ENCODE peak calls at places on chromosome 14, in four cellular contexts. V is WTC11, B is K562, T is HepG2. Y is an unnamed sample.

GRCh38 chr14:32826404-32827082 is 112.1 kb upstream of the NPAS3 start:
- DNase-seq in T (no peak), B (no peak), V (peak; percentile 17), Y (no peak)

GRCh38 chr14:77099425-77100167 is 1.5 kb downstream of the CIPC start:
- DNase-seq in B (no peak), T (no peak), V (no peak), Y (no peak)

GRCh38 chr14:63986789-63987533 is 134.2 kb downstream of the SYNE2 start:
- DNase-seq in T (no peak), V (no peak), B (no peak), Y (no peak)

GRCh38 chr14:94636744-94637412 is 24.7 kb downstream of the SERPINA3 start:
- DNase-seq in T (peak; percentile 80), B (no peak), V (no peak), Y (no peak)

GRCh38 chr14:92280554-92281262 is 42.3 kb upstream of the SLC24A4 start:
- DNase-seq in V (no peak), T (no peak), B (no peak), Y (no peak)

GRCh38 chr14:67636361-67636919 is 16.7 kb downstream of the ARG2 start:
- DNase-seq in T (no peak), V (no peak), B (peak; percentile 50), Y (no peak)

GRCh38 chr14:55302770-55303472 is 31.7 kb downstream of the FBXO34 start:
- DNase-seq in V (no peak), B (no peak), T (no peak), Y (no peak)

GRCh38 chr14:59870277-59871165 is at the start of gene RTN1:
- DNase-seq in B (peak; percentile 7), T (no peak), V (peak; percentile 71), Y (peak; percentile 30)

GRCh38 chr14:71116206-71117122 is 209.2 kb downstream of the PCNX1 start:
- DNase-seq in V (no peak), T (peak; percentile 85), B (no peak), Y (no peak)

GRCh38 chr14:57057803-57058202 is 210.9 kb downstream of the EXOC5 start:
- DNase-seq in T (no peak), B (no peak), V (no peak), Y (no peak)

GRCh38 chr14:91368681-91369416 is 48.8 kb downstream of the CCDC88C start:
- DNase-seq in V (no peak), B (no peak), T (no peak), Y (no peak)

GRCh38 chr14:100972134-100972905 is 68.8 kb upstream of the RTL1 start:
- DNase-seq in V (no peak), B (no peak), T (no peak), Y (no peak)

GRCh38 chr14:105251920-105252319 is 3.6 kb downstream of the BTBD6 start:
- DNase-seq in V (no peak), T (no peak), B (no peak), Y (no peak)

GRCh38 chr14:54787263-54787662 is 115.4 kb downstream of the GCH1 start:
- DNase-seq in T (no peak), B (no peak), V (no peak), Y (no peak)

GRCh38 chr14:56004807-56005579 is 113.2 kb upstream of the PELI2 start:
- DNase-seq in T (no peak), V (no peak), B (no peak), Y (peak; percentile 69)

GRCh38 chr14:95096476-95096875 is 60.9 kb downstream of the DICER1 start:
- DNase-seq in T (no peak), V (no peak), B (no peak), Y (no peak)

GRCh38 chr14:22427771-22428228 is 161.2 kb downstream of the DAD1 start:
- DNase-seq in B (no peak), V (no peak), T (peak; percentile 81), Y (peak; percentile 14)

GRCh38 chr14:89308232-89308959 is 108.6 kb downstream of the FOXN3 start:
- DNase-seq in V (no peak), T (no peak), B (no peak), Y (no peak)

GRCh38 chr14:37594916-37595808 is at the start of the genes FOXA1 and TTC6:
- DNase-seq in T (peak; percentile 96), V (peak; percentile 64), B (peak; percentile 58), Y (peak; percentile 83)

GRCh38 chr14:66496911-66497310 is 10.7 kb downstream of the CCDC196 start:
- DNase-seq in B (no peak), T (no peak), V (no peak), Y (no peak)

GRCh38 chr14:94079891-94080605 is 954 bp downstream of the DDX24 start:
- DNase-seq in T (peak; percentile 11), B (no peak), V (no peak), Y (no peak)

GRCh38 chr14:78836777-78837176 is 666.6 kb downstream of the NRXN3 start:
- DNase-seq in T (peak; percentile 37), V (peak; percentile 78), B (peak; percentile 41), Y (peak; percentile 76)

GRCh38 chr14:68695326-68695768 is 97.5 kb downstream of the ZFP36L1 start:
- DNase-seq in V (no peak), T (peak; percentile 43), B (no peak), Y (peak; percentile 97)

GRCh38 chr14:38391334-38391733 is 135.4 kb upstream of the CLEC14A start:
- DNase-seq in T (no peak), V (no peak), B (no peak), Y (no peak)

GRCh38 chr14:72543325-72543724 is 350.6 kb downstream of the DPF3 start:
- DNase-seq in T (no peak), B (no peak), V (no peak), Y (no peak)

GRCh38 chr14:61695695-61696527 is 598 bp downstream of the HIF1A start:
- DNase-seq in V (peak; percentile 66), T (peak; percentile 45), B (peak; percentile 38), Y (peak; percentile 71)

GRCh38 chr14:26173581-26173980 is 424.3 kb downstream of the NOVA1 start:
- DNase-seq in V (no peak), T (no peak), B (no peak), Y (no peak)

GRCh38 chr14:69043007-69043444 is 63.9 kb upstream of the ACTN1 start:
- DNase-seq in B (no peak), T (no peak), V (no peak), Y (no peak)

GRCh38 chr14:23284654-23285529 is 1.0 kb downstream of the HOMEZ start:
- DNase-seq in T (peak; percentile 39), B (no peak), V (no peak), Y (no peak)

GRCh38 chr14:100375273-100375962 is 52.3 kb downstream of the SLC25A47 start:
- DNase-seq in V (peak; percentile 65), T (peak; percentile 20), B (peak; percentile 57), Y (peak; percentile 64)

DNA sequence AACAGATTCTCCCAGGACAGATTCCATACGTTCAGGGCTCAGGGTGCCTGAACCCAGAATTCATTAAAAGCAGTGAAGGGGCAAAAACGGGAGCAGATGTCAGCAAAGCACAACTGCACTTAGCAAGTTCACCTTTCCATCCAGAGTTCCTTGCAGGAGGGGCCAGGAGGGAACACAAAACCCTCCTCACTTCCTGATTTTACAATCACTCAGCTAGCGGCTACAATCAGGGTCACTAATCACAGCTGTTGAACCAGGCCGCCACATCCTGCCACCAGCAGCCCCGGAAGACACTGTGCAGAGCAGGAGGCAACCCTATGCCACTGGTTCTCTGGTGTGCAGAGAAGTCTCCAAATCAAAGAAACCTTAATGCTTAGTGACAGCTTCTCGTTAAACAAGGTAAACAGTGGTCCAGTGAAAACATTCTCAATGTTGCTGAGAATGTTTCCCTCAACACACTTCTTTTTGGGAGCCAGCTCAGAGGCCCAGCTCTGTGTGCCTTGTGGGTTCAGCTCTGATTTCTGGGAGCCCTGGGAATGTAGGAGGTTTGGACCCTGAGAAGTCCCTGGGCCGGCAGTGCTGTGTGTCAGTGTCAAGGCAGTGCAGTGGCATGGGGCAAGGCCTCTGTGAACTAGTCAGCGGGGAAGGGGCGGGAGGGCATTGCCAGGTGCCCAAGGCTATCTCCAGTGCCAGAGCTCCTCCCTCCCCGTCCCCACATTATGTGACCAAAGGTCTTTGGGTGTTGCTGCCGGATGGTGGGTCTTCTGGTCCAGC is 54.5 kb downstream of the VCPKMT start:
- DNase-seq in V (no peak), B (no peak), T (peak; percentile 76), Y (no peak)
- TF ChIP-seq ESRRA in V (no peak), B (no peak), T (no peak), Y (no peak)

DNA sequence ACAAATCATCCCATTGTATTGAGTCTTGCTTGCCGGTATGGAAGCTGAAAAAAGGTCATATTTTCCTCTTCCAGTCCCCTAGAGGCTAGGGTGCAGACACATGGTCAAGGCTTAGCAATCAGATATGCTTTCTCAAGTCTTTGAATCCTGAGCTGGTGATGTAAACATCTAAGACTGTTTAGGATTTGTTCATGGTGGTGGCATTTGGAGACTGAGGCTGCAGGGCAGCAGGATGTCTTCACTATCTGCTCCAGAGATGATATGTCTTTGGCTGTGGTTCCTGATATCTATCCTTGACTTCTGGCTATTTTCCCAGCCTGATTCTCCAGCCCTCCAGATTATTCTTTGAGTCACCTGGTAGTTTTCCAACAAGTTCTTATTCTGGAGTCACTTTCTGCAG is 50.5 kb upstream of the DACT1 start:
- DNase-seq in T (no peak), B (no peak), V (no peak), Y (no peak)
- TF ChIP-seq ESRRA in T (no peak), B (no peak), V (no peak), Y (no peak)

DNA sequence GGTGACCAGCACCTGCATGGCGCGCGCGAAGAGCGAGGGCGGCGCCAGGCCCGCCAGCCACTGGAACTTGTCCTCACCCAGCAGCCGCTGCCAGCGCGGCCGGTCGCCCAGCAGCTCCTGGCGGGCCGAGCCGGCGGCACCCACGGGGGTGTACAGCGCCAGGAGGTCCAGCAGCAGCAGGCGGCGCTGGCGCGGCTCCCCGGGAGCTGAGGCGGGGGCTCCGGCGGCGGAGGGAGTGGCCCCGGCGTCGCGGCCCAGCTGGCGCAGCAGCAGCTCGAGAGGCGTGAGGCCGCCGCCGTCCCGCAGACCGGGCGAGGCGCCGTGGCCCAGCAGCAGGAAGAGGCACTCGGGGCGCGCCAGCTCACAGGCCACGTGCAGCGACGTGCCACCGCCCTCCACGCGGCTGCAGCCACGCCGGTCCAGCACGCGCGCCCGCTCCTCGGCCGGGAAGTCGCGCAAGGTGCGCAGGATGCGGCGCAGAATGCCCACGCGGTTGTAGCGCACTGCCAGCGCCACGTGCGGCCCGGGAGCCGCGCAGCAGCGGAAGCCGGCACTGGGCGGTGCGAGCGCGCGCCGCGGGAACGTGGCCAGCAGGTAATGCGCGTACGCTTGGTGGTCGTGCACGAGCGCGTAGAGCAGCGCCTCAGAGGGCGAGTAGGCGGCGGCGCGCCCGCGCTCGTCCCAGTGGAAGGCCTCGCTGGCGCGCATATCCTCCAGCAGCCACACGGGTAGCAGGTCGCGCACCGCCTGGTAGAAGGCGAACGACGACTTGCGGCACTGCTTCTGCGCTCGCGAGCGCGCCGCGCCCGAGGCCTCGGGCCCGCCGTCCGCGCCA is 2.3 kb downstream of the ANKRD9 start:
- DNase-seq in V (no peak), B (peak; percentile 35), T (no peak), Y (no peak)
- TF ChIP-seq ESRRA in V (no peak), B (no peak), T (no peak), Y (no peak)

GRCh38 chr14:29163109-29163508 is 396.5 kb downstream of the FOXG1 start:
- DNase-seq in T (no peak), B (no peak), V (no peak), Y (no peak)

GRCh38 chr14:29169408-29169807 is 402.8 kb downstream of the FOXG1 start:
- DNase-seq in V (no peak), B (no peak), T (no peak), Y (no peak)

GRCh38 chr14:29168149-29168548 is 401.6 kb downstream of the FOXG1 start:
- DNase-seq in B (peak; percentile 4), T (peak; percentile 16), V (peak; percentile 23), Y (no peak)

DNA sequence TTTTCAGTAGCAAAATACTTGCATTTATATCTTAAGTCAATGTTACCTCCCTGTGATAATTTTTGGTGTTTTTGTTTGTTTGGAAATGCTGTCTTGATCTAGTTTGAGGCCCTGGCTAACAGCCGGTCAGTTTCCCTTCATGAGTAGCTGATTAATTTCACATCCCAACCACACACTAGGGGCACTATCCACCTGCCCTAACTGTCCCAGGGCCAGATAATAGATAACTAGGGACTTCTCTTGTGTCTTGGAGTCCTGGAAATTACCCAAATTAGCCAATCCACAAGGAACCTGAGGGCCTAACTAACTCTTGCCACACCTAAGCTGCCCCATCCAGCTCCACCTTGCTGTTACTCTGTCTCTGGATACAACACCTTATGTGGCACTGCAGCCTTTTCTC is 399.9 kb downstream of the FOXG1 start:
- DNase-seq in T (no peak), B (no peak), V (no peak), Y (no peak)
- TF ChIP-seq ESRRA in T (no peak), B (no peak), V (no peak), Y (no peak)